ENCODE peak calls at places on chromosomes 3 and 15, in four cellular contexts. N is stomach, P is SK-N-MC, F is transverse colon. O is an unnamed sample.

GRCh38 chr3:184332370-184333090 is 4.9 kb upstream of the FAM131A start:
- DNase-seq in N (no peak), P (no peak), F (no peak), O (no peak)

GRCh38 chr15:90869601-90870353 is 1.4 kb downstream of the FURIN start:
- DNase-seq in N (no peak), P (peak; percentile 45), F (peak; percentile 60), O (no peak)

GRCh38 chr3:149224736-149225594 is 3.3 kb upstream of the CP start:
- DNase-seq in N (no peak), P (no peak), F (no peak), O (peak; percentile 19)

GRCh38 chr3:107962946-107963345 is 127.9 kb downstream of the CD47 start:
- DNase-seq in N (no peak), P (no peak), F (no peak), O (no peak)

GRCh38 chr3:127484601-127485388 is 105.7 kb downstream of the TPRA1 start:
- DNase-seq in N (peak; percentile 26), P (no peak), F (no peak), O (no peak)

GRCh38 chr3:64687781-64688515 is at the start of gene ADAMTS9:
- DNase-seq in N (peak; percentile 42), P (no peak), F (peak; percentile 57), O (peak; percentile 86)

GRCh38 chr3:17639765-17640164 is 102.7 kb downstream of the TBC1D5 start:
- DNase-seq in N (no peak), P (no peak), F (no peak), O (no peak)

GRCh38 chr3:11570789-11571495 is 72.8 kb downstream of the VGLL4 start:
- DNase-seq in N (no peak), P (no peak), F (no peak), O (no peak)

GRCh38 chr15:69755571-69756310 is 303.1 kb downstream of the RPLP1 start:
- DNase-seq in N (no peak), P (no peak), F (peak; percentile 46), O (no peak)

GRCh38 chr3:10941972-10942371 is 50.6 kb upstream of the SLC6A1 start:
- DNase-seq in N (no peak), P (no peak), F (no peak), O (no peak)

GRCh38 chr3:53193466-53194217 is 32.6 kb downstream of the PRKCD start:
- DNase-seq in N (no peak), P (no peak), F (no peak), O (no peak)

GRCh38 chr3:46695177-46695961 is 1.9 kb upstream of the ALS2CL start:
- DNase-seq in N (peak; percentile 39), P (no peak), F (peak; percentile 35), O (no peak)
- TF ChIP-seq POLR2AphosphoS5 in N (no peak), P (no peak), F (no peak), O (peak; percentile 16)

GRCh38 chr15:32716960-32717289 is 879 bp upstream of the GREM1 start:
- DNase-seq in N (no peak), P (no peak), F (no peak), O (no peak)

GRCh38 chr15:32718082-32718821 is 448 bp downstream of the GREM1 start:
- DNase-seq in N (no peak), P (no peak), F (peak; percentile 17), O (no peak)

GRCh38 chr15:32721594-32721993 is 3.8 kb downstream of the GREM1 start:
- DNase-seq in N (no peak), P (no peak), F (no peak), O (no peak)

GRCh38 chr15:32717290-32718081 is at the start of gene GREM1:
- DNase-seq in N (no peak), P (no peak), F (peak; percentile 17), O (no peak)

DNA sequence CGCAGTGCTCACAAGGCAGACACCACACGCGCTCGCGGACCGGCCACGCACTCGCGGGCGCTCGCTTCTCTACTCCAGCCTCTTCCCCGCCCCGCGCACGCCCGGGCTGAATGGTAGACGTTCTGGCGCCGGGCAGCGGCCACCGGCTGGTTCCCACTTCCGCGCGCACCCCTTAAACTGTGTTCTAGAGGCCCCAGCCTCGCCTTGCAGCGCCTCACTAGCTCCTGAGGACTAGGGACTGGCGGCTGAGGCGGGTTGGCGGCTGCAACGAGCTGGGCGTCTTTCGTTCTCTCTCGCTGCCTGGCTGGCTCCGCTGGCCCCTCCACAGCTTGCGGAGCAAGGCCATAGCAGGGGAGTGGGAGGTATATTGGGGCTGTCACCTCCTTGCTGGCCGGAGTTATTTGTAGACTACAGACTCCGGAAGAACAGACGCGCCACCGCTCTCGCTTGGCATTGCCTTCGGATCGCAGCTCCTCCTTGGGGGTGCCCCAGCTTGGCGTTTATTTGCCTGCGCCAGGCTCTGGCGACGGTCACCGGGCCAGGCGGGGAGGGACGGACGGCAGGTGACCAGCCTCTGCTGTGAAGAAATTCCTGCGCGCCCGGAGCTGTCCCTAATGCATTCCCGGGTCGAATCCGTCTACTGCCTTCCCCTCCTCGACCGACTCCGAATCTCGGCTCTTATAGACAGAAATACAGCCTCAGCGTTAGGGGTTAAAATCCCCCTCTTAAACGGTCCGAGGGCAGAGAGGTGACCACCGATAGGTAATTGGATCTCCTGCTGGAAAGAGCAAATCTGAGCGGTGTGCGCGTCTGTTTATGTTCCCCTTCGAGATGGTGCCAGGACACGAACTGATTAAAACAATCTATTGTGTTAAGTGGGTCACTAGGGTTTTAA is 1.3 kb downstream of the GREM1 start:
- DNase-seq in N (peak; percentile 43), P (no peak), F (peak; percentile 17), O (peak; percentile 11)
- H3K4me3 ChIP-seq in N (peak overlapping the region; percentile 47), P (no peak overlapping the region), F (peak overlapping the region; percentile 39), O (peak overlapping the region; percentile 32)

DNA sequence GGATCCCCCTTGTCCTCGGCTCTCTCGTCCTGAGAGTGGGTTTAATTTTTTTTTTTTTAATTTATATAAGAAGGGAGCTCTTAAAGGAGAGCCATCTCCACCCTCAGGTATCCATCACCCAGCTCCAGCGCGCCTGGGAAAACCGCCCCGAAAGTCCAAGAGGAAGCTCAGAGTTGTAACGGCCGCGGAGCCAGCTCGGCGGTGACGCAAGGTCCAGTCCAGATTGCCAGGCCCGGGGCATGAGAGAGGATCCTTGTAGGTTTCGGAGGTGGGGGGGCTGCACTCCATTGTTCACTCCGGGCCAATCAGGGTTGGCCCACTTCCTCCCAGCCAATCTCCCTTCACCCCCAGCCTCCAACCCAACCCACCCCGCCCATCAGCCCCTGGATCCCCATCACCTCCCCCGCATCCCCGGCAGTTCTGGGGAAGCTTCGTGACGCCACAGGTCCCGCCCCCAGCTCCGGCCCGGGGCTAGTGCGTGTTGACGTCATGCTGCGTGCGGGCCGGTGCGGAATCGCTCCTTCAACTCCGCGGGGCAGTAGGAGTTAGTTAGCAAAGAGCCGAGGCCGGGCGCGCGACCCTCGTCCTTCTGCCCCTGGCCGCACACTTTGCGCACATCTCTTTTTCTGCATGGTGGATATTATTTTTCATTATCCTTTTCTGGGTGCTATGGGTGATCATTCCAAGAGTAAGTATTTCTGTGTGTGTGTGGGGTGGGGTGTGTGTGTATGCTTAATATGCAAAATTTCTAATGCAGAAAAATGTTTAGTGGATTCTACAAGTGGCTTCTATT is at the start of gene ISL2:
- DNase-seq in N (peak; percentile 67), P (peak; percentile 24), F (peak; percentile 85), O (peak; percentile 76)
- TF ChIP-seq POLR2AphosphoS5 in N (peak; percentile 7), P (peak; percentile 79), F (peak; percentile 4), O (peak; percentile 48)

DNA sequence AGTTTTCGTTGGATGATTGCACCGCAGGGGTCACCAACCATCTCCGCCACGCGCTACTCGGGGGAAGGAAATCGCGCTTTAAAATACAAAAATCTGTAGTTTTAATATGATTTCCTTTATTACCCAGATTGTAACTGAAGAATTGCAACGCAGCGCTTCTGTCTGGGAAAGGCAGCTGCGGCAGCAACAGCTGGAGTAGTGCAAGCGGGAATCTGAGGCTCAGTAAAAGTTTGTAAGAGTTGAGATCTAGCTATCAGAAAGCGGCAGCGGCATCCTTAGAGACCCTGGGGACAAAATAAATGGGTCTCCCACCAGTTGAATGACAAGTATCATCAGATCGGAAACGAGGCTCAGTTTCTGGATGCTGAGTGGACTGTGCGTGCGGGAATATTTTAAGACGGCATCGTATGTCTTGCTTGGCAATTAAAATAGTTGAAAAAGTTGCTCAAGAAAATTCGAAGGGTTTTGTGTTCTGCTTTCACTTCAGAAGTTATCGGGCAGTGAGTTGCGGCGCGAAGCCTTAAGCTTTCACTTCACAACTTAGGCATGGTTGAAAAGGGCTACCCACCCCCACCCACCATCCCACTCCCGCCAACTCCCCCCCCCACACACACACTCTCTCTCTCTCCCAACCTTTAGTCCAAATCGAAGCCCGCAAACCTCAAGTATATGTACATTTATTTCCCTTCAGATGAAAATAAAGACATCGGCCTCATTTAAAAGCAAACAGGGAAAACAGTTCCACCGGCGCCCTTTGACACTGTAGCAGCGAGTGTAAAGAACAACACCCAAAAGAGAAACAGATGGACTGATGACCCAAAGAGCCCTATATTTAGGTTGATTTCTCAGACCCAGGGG is 2.6 kb downstream of the MECOM start:
- DNase-seq in N (peak; percentile 59), P (no peak), F (no peak), O (no peak)
- H3K4me3 ChIP-seq in N (peak overlapping the region; percentile 63), P (peak overlapping the region; percentile 95), F (peak overlapping the region; percentile 18), O (peak overlapping the region; percentile 50)

GRCh38 chr15:72200395-72201237 is 3.0 kb upstream of the GRAMD2A start:
- DNase-seq in N (no peak), P (no peak), F (no peak), O (no peak)

GRCh38 chr15:72199721-72200212 is 2.2 kb upstream of the GRAMD2A start:
- DNase-seq in N (peak; percentile 85), P (no peak), F (peak; percentile 88), O (peak; percentile 87)

GRCh38 chr15:72197045-72197459 is 535 bp downstream of the GRAMD2A start:
- DNase-seq in N (no peak), P (no peak), F (no peak), O (no peak)

GRCh38 chr15:72197460-72198409 is at the start of gene GRAMD2A:
- DNase-seq in N (peak; percentile 43), P (no peak), F (peak; percentile 27), O (no peak)

GRCh38 chr15:72198410-72199270 is 1.1 kb upstream of the GRAMD2A start:
- DNase-seq in N (no peak), P (no peak), F (no peak), O (no peak)
- TF ChIP-seq POLR2AphosphoS5 in N (no peak), P (peak; percentile 11), F (no peak), O (no peak)

GRCh38 chr3:46883252-46884185 is 6.0 kb downstream of the PTH1R start:
- DNase-seq in N (no peak), P (no peak), F (no peak), O (no peak)
- H3K4me3 ChIP-seq in N (peak overlapping the region; percentile 58), P (peak overlapping the region; percentile 77), F (peak overlapping the region; percentile 53), O (peak overlapping the region; percentile 42)

GRCh38 chr15:78049691-78050440 is 27.6 kb downstream of the TBC1D2B start:
- DNase-seq in N (no peak), P (no peak), F (no peak), O (no peak)
- TF ChIP-seq POLR2AphosphoS5 in N (no peak), P (no peak), F (peak; percentile 36), O (no peak)

O was measured in prostate gland.